ENCODE peak calls at places on chromosomes 4 and X, in six cellular contexts. M is neural progenitor cell, R is Peyer's patch, K is lower lobe of right lung, O is lung, T is psoas muscle. Q is an unnamed sample.

GRCh38 chr4:37757121-37757520 is 69.4 kb upstream of the PGM2 start:
- DNase-seq in M (no peak), R (no peak), K (no peak), O (no peak), T (no peak), Q (no peak)

GRCh38 chr4:170868191-170868590 is 778.4 kb upstream of the AADAT start:
- DNase-seq in M (no peak), R (no peak), K (no peak), O (no peak), T (no peak), Q (no peak)

GRCh38 chr4:128776794-128777216 is 32.7 kb upstream of the JADE1 start:
- DNase-seq in M (no peak), R (peak; percentile 18), K (peak; percentile 87), O (peak; percentile 89), T (no peak), Q (peak; percentile 82)

GRCh38 chr4:182212211-182212761 is 30.9 kb upstream of the TENM3 start:
- DNase-seq in M (peak; percentile 69), R (no peak), K (peak; percentile 67), O (peak; percentile 53), T (no peak), Q (no peak)

GRCh38 chrX:31266172-31267076 is 194.6 kb upstream of the FTHL17 start:
- DNase-seq in M (peak; percentile 75), R (peak; percentile 46), K (peak; percentile 66), O (peak; percentile 46), T (peak; percentile 57), Q (no peak)

GRCh38 chr4:5921981-5922380 is 29.1 kb upstream of the CRMP1 start:
- DNase-seq in M (peak; percentile 51), R (no peak), K (no peak), O (no peak), T (no peak), Q (no peak)

GRCh38 chr4:165152527-165152926 is 39.9 kb upstream of the TMEM192 start:
- DNase-seq in M (no peak), R (no peak), K (no peak), O (no peak), T (no peak), Q (no peak)

GRCh38 chr4:118034061-118034785 is at the start of gene NDST3:
- DNase-seq in M (peak; percentile 88), R (no peak), K (peak; percentile 64), O (peak; percentile 55), T (peak; percentile 32), Q (no peak)

GRCh38 chr4:62912531-62912930 is 1496.7 kb downstream of the TECRL start:
- DNase-seq in M (no peak), R (no peak), K (no peak), O (no peak), T (no peak), Q (no peak)

GRCh38 chr4:73018595-73018994 is 50.9 kb downstream of the COX18 start:
- DNase-seq in M (peak; percentile 16), R (no peak), K (no peak), O (no peak), T (no peak), Q (no peak)

GRCh38 chrX:10156199-10157031 is at the start of gene CLCN4:
- DNase-seq in M (peak; percentile 74), R (peak; percentile 49), K (peak; percentile 81), O (peak; percentile 61), T (peak; percentile 89), Q (no peak)

GRCh38 chr4:137755033-137755471 is 222.8 kb upstream of the PCDH18 start:
- DNase-seq in M (no peak), R (no peak), K (no peak), O (no peak), T (no peak), Q (peak; percentile 10)

GRCh38 chr4:145954924-145955339 is 16.3 kb upstream of the ZNF827 start:
- DNase-seq in M (no peak), R (no peak), K (no peak), O (no peak), T (no peak), Q (peak; percentile 78)

GRCh38 chr4:85084371-85085170 is 118.1 kb upstream of the WDFY3 start:
- DNase-seq in M (peak; percentile 81), R (peak; percentile 17), K (no peak), O (peak; percentile 30), T (no peak), Q (peak; percentile 42)

GRCh38 chrX:120672389-120672788 is 42.5 kb upstream of the C1GALT1C1 start:
- DNase-seq in M (no peak), R (no peak), K (no peak), O (no peak), T (peak; percentile 69), Q (no peak)

GRCh38 chrX:133776072-133776471 is 209.3 kb downstream of the GPC3 start:
- DNase-seq in M (peak; percentile 47), R (no peak), K (peak; percentile 41), O (no peak), T (no peak), Q (no peak)

GRCh38 chr4:3873446-3874415 is 107.5 kb downstream of the ADRA2C start:
- DNase-seq in M (peak; percentile 76), R (no peak), K (no peak), O (no peak), T (peak; percentile 35), Q (no peak)

GRCh38 chr4:3041192-3042142 is 32.9 kb downstream of the HTT-AS start:
- DNase-seq in M (no peak), R (peak; percentile 55), K (peak; percentile 79), O (peak; percentile 69), T (peak; percentile 94), Q (no peak)

GRCh38 chr4:74447636-74448233 is 2.8 kb downstream of the AREG start:
- DNase-seq in M (no peak), R (no peak), K (no peak), O (no peak), T (no peak), Q (no peak)

GRCh38 chrX:47482065-47482511 is 934 bp downstream of the ZNF41 start:
- DNase-seq in M (no peak), R (no peak), K (no peak), O (no peak), T (no peak), Q (no peak)

GRCh38 chr4:26300314-26301307 is 20.2 kb upstream of the RBPJ start:
- DNase-seq in M (peak; percentile 41), R (no peak), K (no peak), O (no peak), T (no peak), Q (no peak)

GRCh38 chr4:125832161-125832560 is 517.4 kb downstream of the FAT4 start:
- DNase-seq in M (no peak), R (no peak), K (no peak), O (no peak), T (no peak), Q (no peak)

GRCh38 chr4:186266699-186267467 is 894 bp downstream of the F11 start:
- DNase-seq in M (peak; percentile 73), R (no peak), K (peak; percentile 63), O (peak; percentile 35), T (no peak), Q (no peak)

GRCh38 chr4:118760092-118760491 is 74.9 kb downstream of the METTL14 start:
- DNase-seq in M (no peak), R (no peak), K (no peak), O (no peak), T (no peak), Q (no peak)

GRCh38 chr4:148006025-148006424 is 274.1 kb downstream of the ARHGAP10 start:
- DNase-seq in M (no peak), R (no peak), K (no peak), O (no peak), T (peak; percentile 56), Q (no peak)

GRCh38 chr4:148004228-148004813 is 272.4 kb downstream of the ARHGAP10 start:
- DNase-seq in M (no peak), R (no peak), K (no peak), O (no peak), T (peak; percentile 57), Q (no peak)

GRCh38 chr4:148007789-148008188 is 275.9 kb downstream of the ARHGAP10 start:
- DNase-seq in M (no peak), R (no peak), K (no peak), O (no peak), T (no peak), Q (no peak)

DNA sequence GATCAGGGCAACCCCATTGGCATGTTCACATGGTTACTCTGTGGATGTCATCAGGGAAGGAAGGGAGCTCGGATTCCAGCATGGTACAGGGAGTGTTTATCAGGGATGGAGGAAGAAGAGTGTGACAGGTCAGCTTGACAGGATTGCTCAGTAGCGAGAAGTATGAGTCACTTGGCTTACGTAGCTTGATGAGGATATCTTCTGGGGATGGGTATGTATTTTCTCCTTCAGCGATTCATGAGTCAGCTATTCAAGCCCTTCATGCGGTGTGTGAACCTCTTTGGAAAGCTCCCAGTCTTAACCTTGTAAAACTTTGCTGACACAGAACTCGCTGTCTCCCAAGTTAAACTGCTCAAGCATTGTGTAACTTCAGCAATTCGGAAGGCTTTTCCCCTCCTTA is 275.4 kb downstream of the ARHGAP10 start:
- DNase-seq in M (no peak), R (no peak), K (no peak), O (no peak), T (no peak), Q (peak; percentile 91)
- H3K27ac ChIP-seq in M (no peak overlapping the region), R (no peak overlapping the region), K (no peak overlapping the region), O (peak overlapping the region; percentile 24), T (peak overlapping the region; percentile 84), Q (peak overlapping the region; percentile 21)

DNA sequence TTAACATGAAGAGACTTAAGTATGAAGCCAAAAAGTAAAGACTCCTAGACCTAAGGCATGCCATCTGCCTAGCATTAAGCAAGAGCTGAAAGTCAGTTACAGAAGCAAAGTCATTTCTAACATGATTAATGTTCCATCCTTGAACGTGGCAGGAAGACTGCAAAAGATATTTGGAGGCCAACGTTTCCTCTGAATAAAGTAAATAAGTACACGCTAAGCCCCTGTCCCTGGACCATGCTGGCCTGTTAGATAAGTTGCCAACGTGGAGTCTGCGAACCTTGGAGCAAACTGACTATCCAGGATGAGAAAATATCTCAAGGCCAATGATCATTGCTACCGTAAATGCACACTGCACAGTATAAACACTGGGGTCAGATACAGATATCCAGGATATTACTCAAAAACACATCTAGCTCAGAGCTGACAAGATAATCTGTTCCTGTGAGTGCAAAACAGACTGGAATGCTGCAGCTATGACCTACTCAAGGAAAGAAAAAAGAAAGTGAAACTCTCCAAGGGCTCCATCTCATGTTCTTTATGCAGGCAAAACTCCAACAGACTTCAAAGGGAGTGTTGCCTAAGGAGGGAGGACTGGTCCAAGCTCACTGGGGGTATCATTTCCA is 255.8 kb downstream of the COL25A1 start:
- DNase-seq in M (no peak), R (no peak), K (no peak), O (no peak), T (no peak), Q (peak; percentile 37)
- H3K4me3 ChIP-seq in M (no peak overlapping the region), R (no peak overlapping the region), K (peak overlapping the region; percentile 34), O (no peak overlapping the region), T (peak overlapping the region; percentile 44), Q (peak overlapping the region; percentile 50)

GRCh38 chrX:114071412-114071811 is 512.5 kb upstream of the HTR2C start:
- DNase-seq in M (no peak), R (no peak), K (peak; percentile 46), O (no peak), T (no peak), Q (no peak)
- H3K27ac ChIP-seq in M (no peak overlapping the region), R (no peak overlapping the region), K (no peak overlapping the region), O (no peak overlapping the region), T (no peak overlapping the region), Q (no peak overlapping the region)

GRCh38 chr4:148375581-148375980 is 66.6 kb downstream of the NR3C2 start:
- DNase-seq in M (no peak), R (no peak), K (no peak), O (no peak), T (no peak), Q (no peak)
- H3K4me3 ChIP-seq in M (no peak overlapping the region), R (no peak overlapping the region), K (peak overlapping the region; percentile 39), O (no peak overlapping the region), T (peak overlapping the region; percentile 64), Q (no peak overlapping the region)

Q was measured in AG04450.